ENCODE peak calls at places on chromosomes 12 and 14, in eight cellular contexts. B, G, Y, E, J, L, D and O are unnamed samples.

GRCh38 chr14:74875941-74876913 is at the start of gene PROX2:
- DNase-seq in B (no peak), G (no peak), Y (no peak), E (no peak), J (no peak), L (no peak), D (no peak), O (no peak)

GRCh38 chr14:90658541-90658967 is 157.7 kb downstream of the TTC7B start:
- DNase-seq in B (no peak), G (no peak), Y (no peak), E (peak; percentile 85), J (peak; percentile 85), L (no peak), D (no peak), O (no peak)

GRCh38 chr14:106094654-106095189 is 568.3 kb downstream of the TMEM121 start:
- DNase-seq in B (no peak), G (no peak), Y (no peak), E (no peak), J (no peak), L (no peak), D (no peak), O (no peak)

GRCh38 chr12:52215587-52216031 is 17.4 kb upstream of the KRT7 start:
- DNase-seq in B (peak; percentile 64), G (no peak), Y (peak; percentile 90), E (peak; percentile 79), J (peak; percentile 75), L (no peak), D (no peak), O (peak; percentile 97)

GRCh38 chr14:29216774-29217232 is 450.2 kb downstream of the FOXG1 start:
- DNase-seq in B (no peak), G (no peak), Y (no peak), E (no peak), J (peak; percentile 47), L (peak; percentile 42), D (no peak), O (peak; percentile 13)

GRCh38 chr14:101474563-101475467 is 86.5 kb upstream of the DIO3 start:
- DNase-seq in B (no peak), G (no peak), Y (peak; percentile 29), E (no peak), J (no peak), L (no peak), D (no peak), O (no peak)

GRCh38 chr14:39102265-39102968 is 618 bp downstream of the SEC23A start:
- DNase-seq in B (no peak), G (no peak), Y (no peak), E (peak; percentile 44), J (peak; percentile 29), L (no peak), D (no peak), O (peak; percentile 24)

GRCh38 chr12:20696181-20696580 is 1.0 kb downstream of the SLCO1C1 start:
- DNase-seq in B (no peak), G (no peak), Y (no peak), E (no peak), J (no peak), L (peak; percentile 7), D (no peak), O (no peak)

GRCh38 chr12:125773033-125773432 is 707.8 kb downstream of the AACS start:
- DNase-seq in B (peak; percentile 6), G (no peak), Y (no peak), E (no peak), J (no peak), L (peak; percentile 51), D (no peak), O (peak; percentile 8)

GRCh38 chr12:27635349-27635972 is 60.8 kb upstream of the REP15 start:
- DNase-seq in B (peak; percentile 44), G (no peak), Y (no peak), E (peak; percentile 77), J (peak; percentile 45), L (peak; percentile 54), D (no peak), O (peak; percentile 34)

DNA sequence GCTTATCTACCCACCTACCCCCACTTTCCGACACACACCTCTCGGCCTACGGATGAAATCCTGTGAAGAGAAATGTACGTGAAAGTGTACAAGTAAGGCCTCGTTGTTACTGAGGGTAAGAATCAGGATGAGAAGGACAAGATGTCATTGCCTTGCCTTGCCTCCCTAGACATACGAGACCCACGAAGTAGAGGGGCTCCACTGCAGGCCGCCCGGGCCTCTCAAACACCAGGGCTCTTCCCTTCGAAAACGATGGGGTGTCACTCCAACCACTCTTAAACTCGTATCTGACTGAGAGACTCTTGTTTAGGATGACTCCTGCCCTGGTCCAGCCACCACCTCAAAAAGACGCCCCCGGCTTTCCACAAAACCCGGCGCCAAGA is 499 bp downstream of the RACGAP1 start:
- DNase-seq in B (no peak), G (no peak), Y (no peak), E (no peak), J (no peak), L (no peak), D (no peak), O (peak; percentile 39)
- TF ChIP-seq CTCF in B (no peak), G (no peak), Y (no peak), E (no peak), J (no peak), L (no peak), D (no peak), O (no peak)

GRCh38 chr12:24895612-24896011 is 53.3 kb downstream of the BCAT1 start:
- DNase-seq in B (no peak), G (no peak), Y (no peak), E (peak; percentile 73), J (peak; percentile 40), L (no peak), D (no peak), O (no peak)
- H3K27ac ChIP-seq in B (no peak overlapping the region), G (no peak overlapping the region), Y (no peak overlapping the region), E (peak overlapping the region; percentile 44), J (peak overlapping the region; percentile 29), L (no peak overlapping the region), D (no peak overlapping the region), O (no peak overlapping the region)

GRCh38 chr12:2013111-2013510 is 8.9 kb upstream of the DCP1B start:
- DNase-seq in B (no peak), G (no peak), Y (no peak), E (peak; percentile 43), J (no peak), L (no peak), D (no peak), O (no peak)

GRCh38 chr12:2013527-2014223 is 9.4 kb upstream of the DCP1B start:
- DNase-seq in B (no peak), G (no peak), Y (peak; percentile 83), E (peak; percentile 20), J (no peak), L (peak; percentile 52), D (no peak), O (no peak)

GRCh38 chr12:2008677-2009076 is 4.4 kb upstream of the DCP1B start:
- DNase-seq in B (no peak), G (no peak), Y (no peak), E (peak; percentile 90), J (peak; percentile 33), L (no peak), D (no peak), O (no peak)

GRCh38 chr12:2011641-2012607 is 7.7 kb upstream of the DCP1B start:
- DNase-seq in B (no peak), G (no peak), Y (no peak), E (peak; percentile 9), J (no peak), L (no peak), D (no peak), O (no peak)

DNA sequence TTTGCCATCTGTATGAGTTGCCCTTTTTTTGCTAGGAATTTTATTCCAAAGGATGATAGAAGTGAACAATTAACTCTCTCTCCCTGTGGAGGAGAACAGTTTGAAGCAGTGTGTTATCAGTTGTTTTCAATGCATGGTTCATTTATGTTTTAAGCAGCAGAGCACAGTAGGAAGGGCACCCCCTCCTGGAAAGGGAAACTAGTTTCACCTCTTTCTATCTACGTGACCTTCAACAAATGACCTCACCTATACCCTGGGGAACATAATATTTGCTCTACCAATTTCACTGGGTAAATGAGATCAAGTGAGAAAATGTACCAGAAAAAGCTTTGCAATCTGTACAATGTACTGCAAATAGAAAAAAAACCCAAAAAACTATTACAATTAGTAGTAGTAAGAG is 5.4 kb upstream of the DCP1B start:
- DNase-seq in B (no peak), G (no peak), Y (no peak), E (no peak), J (no peak), L (peak; percentile 19), D (no peak), O (no peak)
- TF ChIP-seq CTCF in B (peak; percentile 35), G (no peak), Y (no peak), E (no peak), J (no peak), L (no peak), D (no peak), O (no peak)

GRCh38 chr12:57093412-57094193 is 4.7 kb downstream of the NAB2 start:
- DNase-seq in B (no peak), G (peak; percentile 64), Y (peak; percentile 95), E (peak; percentile 90), J (peak; percentile 77), L (peak; percentile 70), D (no peak), O (peak; percentile 83)

GRCh38 chr12:57092876-57093411 is 4.0 kb downstream of the NAB2 start:
- DNase-seq in B (no peak), G (no peak), Y (no peak), E (no peak), J (no peak), L (no peak), D (no peak), O (no peak)

GRCh38 chr12:57090924-57091632 is 2.2 kb downstream of the NAB2 start:
- DNase-seq in B (no peak), G (peak; percentile 62), Y (no peak), E (no peak), J (no peak), L (no peak), D (no peak), O (no peak)

GRCh38 chr12:57091633-57092528 is 3.0 kb downstream of the NAB2 start:
- DNase-seq in B (no peak), G (no peak), Y (no peak), E (no peak), J (no peak), L (no peak), D (no peak), O (no peak)

DNA sequence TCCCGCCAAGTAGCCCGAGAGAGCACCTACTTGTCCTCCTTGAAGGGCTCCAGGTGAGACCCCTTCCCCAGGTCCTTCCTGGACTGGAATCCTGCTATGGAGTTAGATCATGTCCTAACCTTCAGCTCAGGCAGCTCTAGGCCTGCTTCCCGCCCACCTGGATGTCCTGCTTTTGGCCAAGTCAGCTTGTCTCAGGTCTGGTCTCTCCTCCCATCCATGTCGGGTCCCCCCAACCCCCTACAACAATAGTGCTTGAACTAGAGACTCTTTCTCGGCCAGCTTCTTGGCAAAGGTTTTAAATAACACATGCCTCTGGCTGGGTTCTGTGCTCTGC is 3.6 kb downstream of the NAB2 start:
- DNase-seq in B (no peak), G (no peak), Y (no peak), E (no peak), J (no peak), L (no peak), D (no peak), O (no peak)
- H3K27ac ChIP-seq in B (peak overlapping the region; percentile 51), G (no peak overlapping the region), Y (no peak overlapping the region), E (peak overlapping the region; percentile 27), J (no peak overlapping the region), L (no peak overlapping the region), D (peak overlapping the region; percentile 56), O (peak overlapping the region; percentile 100)